ENCODE peak calls at places on chromosome 7, in nine cellular contexts. M is transverse colon, P is stomach, T is SK-N-SH, L is spleen, Q is Panc1, X is HCT116, G is breast epithelium, C is GM23338. Z is an unnamed sample.

GRCh38 chr7:23012797-23013714 is 874 bp downstream of the HYCC1 start:
- DNase-seq in G (no peak), T (peak; percentile 62), L (peak; percentile 91), C (peak; percentile 51), X (no peak), P (no peak), M (peak; percentile 15), Q (no peak), Z (peak; percentile 76)

GRCh38 chr7:108684629-108685028 is 115.0 kb downstream of the DNAJB9 start:
- DNase-seq in L (no peak), T (no peak), Q (no peak), X (peak; percentile 19), C (no peak), M (no peak), G (no peak), P (no peak), Z (no peak)

GRCh38 chr7:34260282-34260681 is 354.9 kb downstream of the BMPER start:
- DNase-seq in X (peak; percentile 61), C (no peak), P (no peak), M (no peak), L (no peak), G (no peak), T (no peak), Q (no peak), Z (no peak)

GRCh38 chr7:115825736-115826135 is 204.8 kb downstream of the TFEC start:
- DNase-seq in C (no peak), G (no peak), X (no peak), T (no peak), P (no peak), Q (no peak), M (no peak), L (no peak), Z (no peak)

GRCh38 chr7:138924551-138925225 is 56.5 kb downstream of the KIAA1549 start:
- DNase-seq in T (peak; percentile 58), C (no peak), M (no peak), X (no peak), G (no peak), L (no peak), Q (no peak), P (no peak), Z (no peak)

GRCh38 chr7:144032985-144033384 is 15.8 kb upstream of the OR2A5 start:
- DNase-seq in T (no peak), G (no peak), Q (no peak), C (no peak), X (no peak), M (no peak), L (no peak), P (no peak), Z (no peak)

GRCh38 chr7:935321-936130 is 19.0 kb downstream of the ADAP1 start:
- DNase-seq in P (no peak), G (no peak), C (no peak), X (no peak), Q (no peak), T (no peak), M (peak; percentile 4), L (peak; percentile 69), Z (peak; percentile 55)

GRCh38 chr7:12635830-12636229 is 51.6 kb upstream of the ARL4A start:
- DNase-seq in L (no peak), C (peak; percentile 19), Q (no peak), P (no peak), T (no peak), M (peak; percentile 10), G (no peak), X (no peak), Z (no peak)

GRCh38 chr7:1292972-1293830 is 60.5 kb downstream of the UNCX start:
- DNase-seq in C (no peak), X (no peak), P (no peak), M (no peak), G (no peak), T (no peak), Q (no peak), L (peak; percentile 59), Z (no peak)

GRCh38 chr7:30828591-30828990 is 57.4 kb downstream of the MINDY4 start:
- DNase-seq in X (no peak), G (no peak), Q (no peak), L (no peak), C (no peak), M (no peak), T (no peak), P (no peak), Z (no peak)

GRCh38 chr7:155007947-155008346 is 5.0 kb upstream of the PAXIP1 start:
- DNase-seq in G (no peak), C (peak; percentile 86), P (no peak), Q (peak; percentile 38), M (no peak), T (peak; percentile 60), L (no peak), X (peak; percentile 32), Z (no peak)

GRCh38 chr7:71286336-71286735 is 154.4 kb downstream of the GALNT17 start:
- DNase-seq in C (no peak), Q (no peak), L (no peak), X (no peak), G (no peak), M (peak; percentile 12), T (no peak), P (no peak), Z (peak; percentile 72)

GRCh38 chr7:158746957-158747356 is 42.4 kb upstream of the NCAPG2 start:
- DNase-seq in T (no peak), L (no peak), C (no peak), Q (no peak), G (no peak), X (no peak), M (no peak), P (no peak), Z (no peak)

GRCh38 chr7:94064541-94065191 is 60.5 kb upstream of the BET1 start:
- DNase-seq in L (no peak), P (no peak), T (peak; percentile 22), X (no peak), Q (no peak), G (no peak), M (no peak), C (peak; percentile 32), Z (no peak)

GRCh38 chr7:151990567-151990966 is 34.3 kb downstream of the GALNTL5 start:
- DNase-seq in P (no peak), G (no peak), L (no peak), T (no peak), Q (no peak), M (no peak), X (no peak), C (peak; percentile 3), Z (no peak)

GRCh38 chr7:55100172-55100961 is 81.5 kb downstream of the EGFR start:
- DNase-seq in Q (no peak), G (no peak), M (peak; percentile 59), P (peak; percentile 83), X (no peak), C (no peak), L (no peak), T (no peak), Z (peak; percentile 89)

GRCh38 chr7:100607111-100607510 is 4.9 kb downstream of the PCOLCE start:
- DNase-seq in T (no peak), L (no peak), G (no peak), M (no peak), Q (no peak), C (no peak), P (no peak), X (no peak), Z (no peak)
- H3K27ac ChIP-seq in T (no peak overlapping the region), L (no peak overlapping the region), G (no peak overlapping the region), M (no peak overlapping the region), Q (no peak overlapping the region), C (no peak overlapping the region), P (no peak overlapping the region), X (no peak overlapping the region), Z (no peak overlapping the region)

GRCh38 chr7:46772740-46773139 is 809.2 kb downstream of the TNS3 start:
- DNase-seq in X (no peak), C (no peak), P (no peak), T (no peak), Q (no peak), G (no peak), M (no peak), L (no peak), Z (no peak)
- TF ChIP-seq POLR2AphosphoS5 in X (no peak), C (no peak), P (no peak), T (no peak), Q (no peak), G (no peak), M (no peak), L (no peak), Z (no peak)

GRCh38 chr7:107147464-107148214 is 21.2 kb upstream of the HBP1 start:
- DNase-seq in Q (no peak), T (peak; percentile 51), L (no peak), C (peak; percentile 60), G (no peak), M (no peak), P (no peak), X (peak; percentile 34), Z (no peak)
- H3K27ac ChIP-seq in Q (no peak overlapping the region), T (peak overlapping the region; percentile 60), L (no peak overlapping the region), C (no peak overlapping the region), G (no peak overlapping the region), M (no peak overlapping the region), P (no peak overlapping the region), X (no peak overlapping the region), Z (no peak overlapping the region)

GRCh38 chr7:47873767-47874166 is 74.5 kb downstream of the PKD1L1 start:
- DNase-seq in M (no peak), G (no peak), P (no peak), Q (peak; percentile 5), X (no peak), C (no peak), L (no peak), T (no peak), Z (no peak)
- TF ChIP-seq POLR2AphosphoS5 in M (no peak), G (no peak), P (no peak), Q (no peak), X (no peak), C (no peak), L (no peak), T (no peak), Z (no peak)

GRCh38 chr7:51029586-51030230 is 247.0 kb upstream of the GRB10 start:
- DNase-seq in L (no peak), M (no peak), C (no peak), T (no peak), Q (no peak), G (no peak), P (no peak), X (no peak), Z (no peak)
- H3K27ac ChIP-seq in L (no peak overlapping the region), M (no peak overlapping the region), C (no peak overlapping the region), T (peak overlapping the region; percentile 38), Q (no peak overlapping the region), G (no peak overlapping the region), P (no peak overlapping the region), X (no peak overlapping the region), Z (no peak overlapping the region)

GRCh38 chr7:114530074-114530611 is 115.5 kb downstream of the FOXP2 start:
- DNase-seq in P (no peak), G (no peak), Q (no peak), L (no peak), M (no peak), X (no peak), C (no peak), T (no peak), Z (no peak)
- TF ChIP-seq POLR2AphosphoS5 in P (no peak), G (no peak), Q (no peak), L (no peak), M (no peak), X (no peak), C (no peak), T (no peak), Z (peak; percentile 14)